ENCODE peak calls at places on chromosomes 4 and X, in ten cellular contexts. R, X, P, L, Z, E, A, S, I and U are unnamed samples.

GRCh38 chr4:186725422-186726149 is 1.9 kb upstream of the FAT1 start:
- DNase-seq in R (peak; percentile 91), X (no peak), P (peak; percentile 53), L (no peak), Z (peak; percentile 86), E (peak; percentile 92), A (no peak), S (peak; percentile 62), I (peak; percentile 94), U (no peak)

GRCh38 chr4:2252530-2252924 is 9.4 kb downstream of the MXD4 start:
- DNase-seq in R (no peak), X (no peak), P (no peak), L (no peak), Z (no peak), E (no peak), A (no peak), S (no peak), I (no peak), U (no peak)

GRCh38 chr4:164215113-164215741 is 538.7 kb upstream of the SMIM31 start:
- DNase-seq in R (no peak), X (no peak), P (no peak), L (no peak), Z (peak; percentile 0), E (no peak), A (no peak), S (no peak), I (no peak), U (no peak)

GRCh38 chr4:114193625-114194399 is 214.4 kb upstream of the ARSJ start:
- DNase-seq in R (no peak), X (no peak), P (no peak), L (no peak), Z (no peak), E (no peak), A (no peak), S (no peak), I (no peak), U (no peak)

GRCh38 chr4:13170131-13170530 is 314.0 kb downstream of the RAB28 start:
- DNase-seq in R (no peak), X (no peak), P (no peak), L (no peak), Z (no peak), E (no peak), A (no peak), S (no peak), I (no peak), U (no peak)

GRCh38 chr4:28832445-28832844 is 1887.7 kb upstream of the PCDH7 start:
- DNase-seq in R (no peak), X (no peak), P (no peak), L (no peak), Z (no peak), E (no peak), A (no peak), S (no peak), I (no peak), U (no peak)

GRCh38 chr4:8308856-8309771 is 39.6 kb downstream of the HTRA3 start:
- DNase-seq in R (peak; percentile 67), X (no peak), P (no peak), L (no peak), Z (no peak), E (no peak), A (no peak), S (no peak), I (no peak), U (no peak)

GRCh38 chr4:145452447-145453162 is 29.0 kb upstream of the SMAD1 start:
- DNase-seq in R (no peak), X (no peak), P (no peak), L (no peak), Z (no peak), E (peak; percentile 15), A (no peak), S (no peak), I (no peak), U (no peak)

GRCh38 chrX:123361371-123361770 is 177.3 kb downstream of the GRIA3 start:
- DNase-seq in R (no peak), X (no peak), P (no peak), L (no peak), Z (no peak), E (no peak), A (no peak), S (no peak), I (no peak), U (no peak)

GRCh38 chrX:18424482-18425198 is 768 bp upstream of the CDKL5 start:
- DNase-seq in R (peak; percentile 33), X (no peak), P (no peak), L (no peak), Z (peak; percentile 70), E (peak; percentile 29), A (no peak), S (peak; percentile 59), I (no peak), U (peak; percentile 7)

GRCh38 chrX:110852180-110852579 is 56.6 kb upstream of the CHRDL1 start:
- DNase-seq in R (peak; percentile 26), X (no peak), P (no peak), L (no peak), Z (peak; percentile 19), E (peak; percentile 5), A (no peak), S (peak; percentile 10), I (no peak), U (no peak)

GRCh38 chr4:803884-804283 is 22.0 kb downstream of the CPLX1 start:
- DNase-seq in R (no peak), X (no peak), P (no peak), L (no peak), Z (no peak), E (no peak), A (no peak), S (no peak), I (no peak), U (no peak)

GRCh38 chr4:153447175-153447887 is 18.8 kb upstream of the TMEM131L start:
- DNase-seq in R (peak; percentile 86), X (no peak), P (no peak), L (no peak), Z (no peak), E (no peak), A (no peak), S (no peak), I (no peak), U (no peak)

GRCh38 chrX:13050151-13050550 is 5.7 kb upstream of the FAM9C start:
- DNase-seq in R (no peak), X (no peak), P (no peak), L (no peak), Z (no peak), E (no peak), A (no peak), S (no peak), I (no peak), U (no peak)

GRCh38 chrX:39442332-39442731 is 641.1 kb downstream of the MID1IP1 start:
- DNase-seq in R (no peak), X (no peak), P (no peak), L (no peak), Z (no peak), E (no peak), A (no peak), S (no peak), I (no peak), U (no peak)

GRCh38 chrX:151722241-151722846 is 6.5 kb downstream of the FATE1 start:
- DNase-seq in R (peak; percentile 34), X (no peak), P (no peak), L (no peak), Z (peak; percentile 12), E (peak; percentile 2), A (no peak), S (peak; percentile 2), I (no peak), U (no peak)

GRCh38 chrX:39850630-39851152 is 247.1 kb downstream of the BCOR start:
- DNase-seq in R (peak; percentile 54), X (no peak), P (no peak), L (no peak), Z (no peak), E (no peak), A (no peak), S (peak; percentile 80), I (no peak), U (no peak)

GRCh38 chr4:66376921-66377320 is 706.6 kb upstream of the EPHA5 start:
- DNase-seq in R (peak; percentile 66), X (no peak), P (no peak), L (no peak), Z (no peak), E (no peak), A (no peak), S (no peak), I (no peak), U (no peak)

GRCh38 chr4:29581469-29581868 is 1138.7 kb upstream of the PCDH7 start:
- DNase-seq in R (peak; percentile 7), X (no peak), P (no peak), L (no peak), Z (no peak), E (no peak), A (no peak), S (no peak), I (no peak), U (no peak)

GRCh38 chr4:56907009-56907408 is 691 bp upstream of the REST start:
- DNase-seq in R (no peak), X (no peak), P (no peak), L (peak; percentile 23), Z (no peak), E (no peak), A (no peak), S (peak; percentile 12), I (no peak), U (peak; percentile 17)

GRCh38 chr4:112552668-112553067 is 36.7 kb upstream of the NEUROG2 start:
- DNase-seq in R (peak; percentile 20), X (no peak), P (no peak), L (no peak), Z (peak; percentile 32), E (peak; percentile 58), A (no peak), S (no peak), I (no peak), U (no peak)

GRCh38 chr4:80732010-80732409 is 298.5 kb upstream of the BMP3 start:
- DNase-seq in R (peak; percentile 2), X (no peak), P (no peak), L (no peak), Z (no peak), E (peak; percentile 6), A (no peak), S (no peak), I (no peak), U (no peak)

GRCh38 chr4:1544861-1545275 is 138.6 kb upstream of the NKX1-1 start:
- DNase-seq in R (no peak), X (no peak), P (no peak), L (no peak), Z (peak; percentile 63), E (no peak), A (no peak), S (peak; percentile 39), I (no peak), U (no peak)

GRCh38 chr4:113050361-113050760 is 908 bp downstream of the ANK2 start:
- DNase-seq in R (no peak), X (no peak), P (no peak), L (no peak), Z (no peak), E (no peak), A (no peak), S (no peak), I (no peak), U (no peak)

GRCh38 chr4:158850371-158850770 is 81.5 kb downstream of the FNIP2 start:
- DNase-seq in R (no peak), X (no peak), P (no peak), L (no peak), Z (no peak), E (no peak), A (no peak), S (no peak), I (no peak), U (no peak)

GRCh38 chr4:172578712-172579111 is 589.9 kb upstream of the GALNT7 start:
- DNase-seq in R (peak; percentile 8), X (no peak), P (no peak), L (no peak), Z (no peak), E (no peak), A (no peak), S (no peak), I (no peak), U (no peak)